ENCODE peak calls at places on chromosomes 16 and 17, in nine cellular contexts. D is tibial nerve; V is neural crest cell; E is neural progenitor cell; K is IMR-90; N is thyroid gland; W is pancreas; B is CD4-positive, alpha-beta T cell; O is AG04450. Y is an unnamed sample.

GRCh38 chr16:4376126-4376819 is 4.6 kb downstream of the VASN start:
- DNase-seq in V (no peak), D (peak), N (peak), E (peak), O (peak), W (peak), K (peak), B (no peak), Y (no peak)

GRCh38 chr17:74842599-74843351 is 16.9 kb downstream of the GRIN2C start:
- DNase-seq in O (no peak), B (no peak), E (peak), D (peak), N (peak), K (peak), V (peak), W (peak), Y (no peak)

GRCh38 chr16:88993006-88993787 is 16.2 kb upstream of the CBFA2T3 start:
- DNase-seq in E (peak), D (no peak), O (no peak), V (no peak), W (no peak), B (no peak), K (no peak), N (no peak), Y (no peak)

GRCh38 chr17:29929006-29929543 is 953 bp downstream of the SSH2 start:
- DNase-seq in N (peak), K (no peak), W (peak), B (no peak), O (no peak), V (peak), D (no peak), E (peak), Y (no peak)

GRCh38 chr16:56116577-56116964 is 74.7 kb upstream of the GNAO1 start:
- DNase-seq in D (no peak), O (no peak), N (no peak), K (no peak), V (no peak), E (peak), B (no peak), W (no peak), Y (no peak)

GRCh38 chr16:23357761-23358290 is 55.7 kb downstream of the SCNN1B start:
- DNase-seq in B (no peak), V (no peak), E (no peak), W (no peak), O (no peak), D (no peak), N (no peak), K (no peak), Y (no peak)

GRCh38 chr16:785563-786535 is 2.3 kb downstream of the RPUSD1 start:
- DNase-seq in K (peak), D (peak), O (no peak), V (peak), N (peak), E (peak), W (peak), B (peak), Y (peak)

GRCh38 chr17:61323015-61323379 is 76.6 kb upstream of the TBX2 start:
- DNase-seq in N (no peak), D (no peak), O (no peak), B (no peak), W (no peak), V (no peak), K (no peak), E (no peak), Y (no peak)

GRCh38 chr17:10394201-10394887 is 21.5 kb upstream of the MYH13 start:
- DNase-seq in D (no peak), O (no peak), N (no peak), V (no peak), W (no peak), E (no peak), B (no peak), K (no peak), Y (no peak)

GRCh38 chr17:66560691-66561090 is 258.3 kb downstream of the PRKCA start:
- DNase-seq in W (no peak), E (no peak), O (no peak), K (no peak), V (no peak), B (no peak), D (no peak), N (no peak), Y (no peak)

GRCh38 chr16:554640-555413 is 5.4 kb upstream of the PRR35 start:
- DNase-seq in O (no peak), B (no peak), E (no peak), D (no peak), N (no peak), V (no peak), K (peak), W (no peak), Y (no peak)

GRCh38 chr17:28644782-28645575 is at the start of gene BLTP2:
- DNase-seq in V (peak), E (peak), B (peak), D (peak), N (peak), W (peak), O (peak), K (peak), Y (peak)
- TF ChIP-seq CTCF in V (no peak), E (no peak), B (no peak), D (no peak), N (peak), W (no peak), O (no peak), K (no peak), Y (no peak)

GRCh38 chr16:87057951-87058560 is 259.1 kb downstream of the C16orf95 start:
- DNase-seq in E (no peak), B (no peak), D (no peak), O (no peak), V (no peak), N (no peak), K (no peak), W (no peak), Y (no peak)

GRCh38 chr16:87058728-87059250 is 258.4 kb downstream of the C16orf95 start:
- DNase-seq in N (no peak), E (no peak), B (no peak), O (no peak), K (no peak), W (no peak), D (no peak), V (no peak), Y (no peak)

GRCh38 chr16:87056083-87056482 is 261.1 kb downstream of the C16orf95 start:
- DNase-seq in K (peak), D (no peak), B (no peak), N (no peak), W (no peak), E (no peak), V (no peak), O (no peak), Y (no peak)

GRCh38 chr16:87056551-87056950 is 260.6 kb downstream of the C16orf95 start:
- DNase-seq in E (no peak), N (no peak), D (no peak), B (no peak), K (no peak), V (no peak), O (no peak), W (no peak), Y (no peak)

DNA sequence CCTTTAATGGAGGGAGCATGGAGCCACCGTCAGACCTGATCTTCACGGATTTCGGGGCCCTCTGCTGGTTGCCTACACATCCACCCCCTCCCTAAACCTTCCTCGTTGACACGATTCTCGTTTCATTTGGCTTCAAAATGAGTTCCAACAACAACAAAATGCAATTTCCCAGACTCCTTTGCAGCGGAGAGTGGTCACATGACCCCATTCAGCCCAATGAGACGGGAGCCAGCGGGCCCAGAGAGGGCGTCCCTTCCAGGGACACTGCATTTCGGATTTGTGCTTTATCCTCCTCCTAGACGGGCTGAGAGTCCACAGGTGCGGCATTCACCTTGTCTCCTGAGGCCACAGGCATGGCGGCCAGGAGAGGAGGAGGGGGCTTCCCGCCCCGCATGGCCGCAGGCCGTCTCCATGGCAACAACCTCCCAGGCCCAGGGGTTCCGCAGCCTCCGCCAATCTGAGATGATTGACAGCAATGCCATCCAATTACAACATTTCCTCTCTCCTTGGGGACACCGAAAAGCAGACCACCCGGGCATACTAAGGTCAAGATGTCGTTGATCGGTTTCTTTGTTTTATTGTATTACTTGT is 259.8 kb downstream of the C16orf95 start:
- DNase-seq in E (peak), D (no peak), V (no peak), B (no peak), W (no peak), O (no peak), N (no peak), K (no peak), Y (no peak)
- TF ChIP-seq CTCF in E (peak), D (no peak), V (no peak), B (no peak), W (no peak), O (peak), N (no peak), K (peak), Y (no peak)

GRCh38 chr17:37067555-37068111 is 118.9 kb downstream of the AATF start:
- DNase-seq in W (peak), D (peak), E (no peak), V (no peak), K (peak), N (no peak), B (no peak), O (peak), Y (no peak)
- TF ChIP-seq CTCF in W (no peak), D (no peak), E (no peak), V (no peak), K (no peak), N (no peak), B (no peak), O (no peak), Y (no peak)

DNA sequence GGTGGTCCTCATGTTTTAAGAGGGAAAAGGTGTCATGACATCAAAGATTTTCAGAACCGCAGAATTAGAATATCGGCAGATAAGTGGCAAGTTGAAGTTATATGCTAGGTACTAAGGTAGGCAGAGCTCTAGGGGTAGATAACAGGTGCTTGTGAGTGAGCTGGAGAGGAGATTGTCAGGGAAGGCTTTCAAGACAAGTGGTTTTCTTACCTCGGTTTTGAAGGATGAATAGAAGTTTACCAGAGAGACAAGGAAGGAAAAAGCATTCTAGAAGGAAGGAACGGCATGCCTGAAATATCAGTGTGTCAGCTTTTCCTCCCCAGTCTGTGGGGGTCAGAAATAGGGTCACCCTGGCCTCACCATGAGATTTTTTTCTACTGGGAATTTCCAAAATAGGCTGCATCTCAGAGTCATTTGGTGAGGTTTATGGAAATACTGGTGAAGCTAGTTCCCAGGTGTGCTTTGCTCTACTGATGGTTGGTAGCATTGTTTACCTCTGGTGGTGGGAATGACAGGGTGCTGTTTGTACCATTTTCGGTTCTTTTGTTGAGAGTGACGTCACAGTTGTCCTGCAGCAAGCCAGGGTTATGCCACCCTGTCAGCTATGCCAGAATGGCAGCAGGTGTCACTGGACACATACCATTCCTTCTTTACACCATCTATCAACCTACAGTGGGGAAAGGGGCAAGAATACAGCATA is 112.5 kb downstream of the MSI2 start:
- DNase-seq in K (no peak), E (no peak), N (no peak), W (no peak), O (no peak), V (no peak), D (no peak), B (no peak), Y (no peak)
- TF ChIP-seq CTCF in K (no peak), E (no peak), N (no peak), W (no peak), O (no peak), V (no peak), D (no peak), B (no peak), Y (no peak)